ENCODE peak calls at places on chromosomes 3 and 15, in five cellular contexts. R, E, Y, K and X are unnamed samples.

GRCh38 chr3:172877011-172877410 is 126.5 kb downstream of the ECT2 start:
- DNase-seq in Y (peak; percentile 53), E (no peak), K (peak; percentile 66), R (peak; percentile 7), X (no peak)

GRCh38 chr3:62007036-62007435 is 366.3 kb downstream of the FEZF2 start:
- DNase-seq in K (no peak), R (no peak), E (no peak), Y (no peak), X (peak; percentile 24)

GRCh38 chr3:98741121-98741716 is 21.9 kb upstream of the ST3GAL6 start:
- DNase-seq in Y (peak; percentile 82), K (peak; percentile 72), R (no peak), E (no peak), X (no peak)

GRCh38 chr3:46721009-46721408 is 3.3 kb upstream of the PRSS50 start:
- DNase-seq in K (no peak), R (no peak), Y (no peak), E (no peak), X (no peak)

GRCh38 chr15:50519740-50520425 is 26.6 kb downstream of the USP50 start:
- DNase-seq in R (no peak), Y (no peak), E (no peak), K (no peak), X (no peak)

GRCh38 chr3:12139111-12139511 is 19.6 kb downstream of the TIMP4 start:
- DNase-seq in E (peak; percentile 71), Y (peak; percentile 83), K (peak; percentile 42), R (no peak), X (peak; percentile 87)

GRCh38 chr3:43998841-43999805 is 242.6 kb upstream of the TOPAZ1 start:
- DNase-seq in Y (peak; percentile 69), R (peak; percentile 62), K (peak; percentile 6), E (peak; percentile 80), X (peak; percentile 75)

GRCh38 chr3:11356269-11356668 is 84.1 kb downstream of the ATG7 start:
- DNase-seq in K (no peak), R (no peak), E (no peak), Y (no peak), X (no peak)

GRCh38 chr3:66400381-66401156 is 100.3 kb downstream of the LRIG1 start:
- DNase-seq in E (peak; percentile 44), R (no peak), Y (no peak), K (peak; percentile 65), X (no peak)

GRCh38 chr15:69862540-69862939 is 235.2 kb downstream of the TLE3 start:
- DNase-seq in R (no peak), E (no peak), K (no peak), Y (peak; percentile 14), X (no peak)

GRCh38 chr15:74314897-74315438 is 52.5 kb downstream of the CYP11A1 start:
- DNase-seq in R (no peak), K (no peak), Y (no peak), E (no peak), X (no peak)

GRCh38 chr3:69776289-69776688 is 37.0 kb downstream of the MITF start:
- DNase-seq in K (no peak), Y (no peak), E (no peak), R (no peak), X (no peak)

GRCh38 chr15:101372960-101373525 is 78.0 kb upstream of the SNRPA1 start:
- DNase-seq in K (no peak), R (no peak), E (no peak), Y (no peak), X (no peak)

GRCh38 chr3:184334470-184335158 is 2.8 kb upstream of the FAM131A start:
- DNase-seq in Y (peak; percentile 72), K (peak; percentile 53), R (no peak), E (no peak), X (peak; percentile 79)

GRCh38 chr3:100503450-100503849 is 11.0 kb downstream of the TMEM45A start:
- DNase-seq in Y (no peak), K (no peak), R (no peak), E (no peak), X (no peak)

GRCh38 chr3:121018917-121019321 is 110.9 kb downstream of the STXBP5L start:
- DNase-seq in Y (no peak), R (no peak), K (no peak), E (peak; percentile 39), X (no peak)

GRCh38 chr3:10974746-10975375 is 17.7 kb upstream of the SLC6A1 start:
- DNase-seq in E (no peak), R (no peak), Y (no peak), K (no peak), X (no peak)

GRCh38 chr15:39400821-39401550 is 179.9 kb upstream of the THBS1 start:
- DNase-seq in R (no peak), Y (peak; percentile 72), E (no peak), K (no peak), X (no peak)

GRCh38 chr3:13022348-13023250 is 50.6 kb downstream of the IQSEC1 start:
- DNase-seq in E (peak; percentile 87), R (peak; percentile 79), K (peak; percentile 51), Y (peak; percentile 88), X (peak; percentile 82)

GRCh38 chr3:71103430-71103881 is 480.1 kb downstream of the FOXP1 start:
- DNase-seq in K (peak; percentile 94), R (no peak), E (no peak), Y (peak; percentile 81), X (peak; percentile 95)

GRCh38 chr3:186021673-186022362 is 84.0 kb upstream of the TRA2B start:
- DNase-seq in Y (peak; percentile 92), R (peak; percentile 82), E (no peak), K (no peak), X (peak; percentile 89)

GRCh38 chr3:177451277-177451880 is 254.1 kb upstream of the TBL1XR1 start:
- DNase-seq in Y (peak; percentile 55), E (no peak), R (no peak), K (peak; percentile 83), X (no peak)

GRCh38 chr3:167228135-167228534 is 152.0 kb downstream of the ZBBX start:
- DNase-seq in R (peak; percentile 19), K (no peak), Y (peak; percentile 3), E (no peak), X (no peak)

GRCh38 chr15:57025264-57025939 is 107.0 kb downstream of the TCF12 start:
- DNase-seq in E (peak; percentile 11), R (peak; percentile 28), K (no peak), Y (peak; percentile 73), X (peak; percentile 74)

GRCh38 chr3:57512174-57512573 is 32.0 kb downstream of the DNAH12 start:
- DNase-seq in R (no peak), Y (peak; percentile 17), K (peak; percentile 36), E (no peak), X (peak; percentile 20)

GRCh38 chr3:192026656-192027055 is 565.7 kb downstream of the PYDC2 start:
- DNase-seq in K (no peak), R (no peak), E (no peak), Y (no peak), X (no peak)

GRCh38 chr3:152097120-152097519 is 171.6 kb upstream of the MBNL1 start:
- DNase-seq in K (no peak), R (no peak), E (no peak), Y (no peak), X (no peak)

GRCh38 chr3:21017115-21017852 is 733.7 kb downstream of the ZNF385D start:
- DNase-seq in K (no peak), E (peak; percentile 3), R (no peak), Y (peak; percentile 1), X (no peak)

GRCh38 chr3:45700570-45701073 is 11.4 kb downstream of the SACM1L start:
- DNase-seq in E (no peak), K (no peak), R (no peak), Y (no peak), X (no peak)

GRCh38 chr3:45701167-45701867 is 12.1 kb downstream of the SACM1L start:
- DNase-seq in Y (no peak), K (no peak), R (no peak), E (peak; percentile 73), X (no peak)

GRCh38 chr3:45706133-45706808 is 17.1 kb downstream of the SACM1L start:
- DNase-seq in E (no peak), K (no peak), R (no peak), Y (no peak), X (no peak)

GRCh38 chr3:45704544-45704943 is 15.3 kb downstream of the SACM1L start:
- DNase-seq in K (no peak), Y (no peak), R (no peak), E (no peak), X (no peak)
- H3K4me3 ChIP-seq in K (no peak overlapping the region), Y (no peak overlapping the region), R (no peak overlapping the region), E (no peak overlapping the region), X (no peak overlapping the region)

DNA sequence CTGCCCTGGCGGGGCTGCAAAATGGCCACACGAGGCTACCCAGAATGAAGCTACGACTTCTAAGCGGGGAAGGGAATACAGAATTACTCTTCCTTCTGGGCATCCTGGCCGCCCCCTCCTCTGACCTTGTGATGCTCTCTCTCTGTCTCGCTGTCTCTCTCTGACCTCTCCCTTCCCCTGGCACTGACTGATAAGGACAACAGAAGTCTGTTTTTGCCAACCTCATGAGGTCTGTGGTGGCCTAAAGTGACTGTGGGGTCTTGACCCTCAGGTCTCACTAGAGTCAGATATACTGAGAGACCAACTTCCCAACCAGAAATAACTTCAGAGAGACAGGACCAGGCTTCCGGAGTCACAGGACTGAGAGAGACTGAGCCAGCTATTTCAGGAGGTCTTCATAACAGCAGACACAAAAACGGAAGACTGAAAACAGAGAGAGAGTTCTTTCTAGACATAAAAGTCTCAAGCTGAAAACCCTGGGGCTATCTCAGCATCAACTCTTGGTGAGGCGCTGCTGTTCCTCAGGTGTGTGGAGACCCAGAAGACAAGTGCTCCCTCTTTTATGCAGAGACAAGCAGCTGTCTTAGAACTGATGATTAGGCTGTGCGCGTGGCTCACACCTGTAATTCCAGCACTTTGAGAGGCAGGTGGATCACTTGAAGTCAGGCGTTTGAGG is 38.2 kb upstream of the CFAP161 start:
- DNase-seq in E (no peak), Y (no peak), R (no peak), K (no peak), X (no peak)
- H3K4me3 ChIP-seq in E (no peak overlapping the region), Y (no peak overlapping the region), R (no peak overlapping the region), K (no peak overlapping the region), X (no peak overlapping the region)

GRCh38 chr15:89128320-89129122 is 40.3 kb downstream of the ABHD2 start:
- DNase-seq in K (no peak), E (no peak), R (no peak), Y (no peak), X (no peak)
- H3K4me3 ChIP-seq in K (no peak overlapping the region), E (no peak overlapping the region), R (no peak overlapping the region), Y (no peak overlapping the region), X (no peak overlapping the region)

DNA sequence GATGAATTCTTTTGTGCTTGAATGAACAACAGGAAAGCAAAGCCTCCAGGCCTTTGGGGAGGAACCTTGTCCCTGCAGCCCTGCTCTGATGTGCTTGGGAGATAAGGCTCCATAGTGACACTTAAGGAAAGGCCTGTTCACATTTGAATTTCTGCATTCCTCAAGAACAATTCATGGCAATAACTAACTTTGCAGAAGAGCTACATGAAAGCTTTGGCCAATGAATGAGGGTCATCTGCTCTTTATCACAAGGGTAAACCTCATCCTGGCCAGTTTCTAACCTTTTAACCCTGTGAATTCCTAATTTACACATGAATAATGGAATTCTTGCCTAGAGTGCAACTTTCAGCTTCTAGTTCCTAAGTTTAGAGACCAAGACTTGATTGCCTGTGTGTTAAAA is 5.6 kb downstream of the PRTG start:
- DNase-seq in R (no peak), Y (peak; percentile 6), K (peak; percentile 74), E (peak; percentile 72), X (peak; percentile 8)
- H3K4me3 ChIP-seq in R (no peak overlapping the region), Y (no peak overlapping the region), K (no peak overlapping the region), E (peak overlapping the region; percentile 31), X (no peak overlapping the region)